ENCODE peak calls at places on chromosomes 3 and 15, in five cellular contexts. One of them, this sample, is unnamed.
A peak's percentile ranks its signal among the peaks of the same experiment; 100 is the strongest.

GRCh38 chr3:75985432-75985831 is 200.1 kb upstream of the ZNF717 start:
- DNase-seq in neural crest cell: no peak
- DNase-seq in tibial artery: no peak
- DNase-seq in thoracic aorta: no peak
- DNase-seq in fibroblast of lung: peak; percentile 25
- DNase-seq in this sample: no peak

GRCh38 chr3:133135303-133135702 is 97.1 kb downstream of the TMEM108 start:
- DNase-seq in fibroblast of lung: no peak
- DNase-seq in neural crest cell: no peak
- DNase-seq in thoracic aorta: no peak
- DNase-seq in tibial artery: no peak
- DNase-seq in this sample: no peak

GRCh38 chr15:80856809-80857377 is 77.7 kb downstream of the CEMIP start:
- DNase-seq in thoracic aorta: no peak
- DNase-seq in tibial artery: no peak
- DNase-seq in fibroblast of lung: no peak
- DNase-seq in neural crest cell: no peak
- DNase-seq in this sample: peak; percentile 84

GRCh38 chr3:187811580-187812250 is 66.4 kb upstream of the BCL6 start:
- DNase-seq in thoracic aorta: no peak
- DNase-seq in tibial artery: no peak
- DNase-seq in fibroblast of lung: peak; percentile 70
- DNase-seq in neural crest cell: no peak
- DNase-seq in this sample: no peak

GRCh38 chr3:129315386-129315991 is 36.8 kb downstream of the HMCES start:
- DNase-seq in tibial artery: peak; percentile 60
- DNase-seq in fibroblast of lung: peak; percentile 23
- DNase-seq in neural crest cell: no peak
- DNase-seq in thoracic aorta: no peak
- DNase-seq in this sample: peak; percentile 11

GRCh38 chr3:150412599-150413069 is 4.5 kb downstream of the TSC22D2 start:
- DNase-seq in fibroblast of lung: peak; percentile 92
- DNase-seq in neural crest cell: no peak
- DNase-seq in tibial artery: no peak
- DNase-seq in thoracic aorta: no peak
- DNase-seq in this sample: no peak

GRCh38 chr15:84766461-84767005 is 18.1 kb downstream of the ZNF592 start:
- DNase-seq in neural crest cell: no peak
- DNase-seq in fibroblast of lung: no peak
- DNase-seq in tibial artery: no peak
- DNase-seq in thoracic aorta: no peak
- DNase-seq in this sample: no peak

GRCh38 chr3:16332904-16333426 is 68.0 kb downstream of the OXNAD1 start:
- DNase-seq in thoracic aorta: no peak
- DNase-seq in neural crest cell: no peak
- DNase-seq in tibial artery: no peak
- DNase-seq in fibroblast of lung: no peak
- DNase-seq in this sample: no peak

GRCh38 chr3:39592729-39593128 is 125.2 kb downstream of the MOBP start:
- DNase-seq in fibroblast of lung: no peak
- DNase-seq in tibial artery: no peak
- DNase-seq in neural crest cell: no peak
- DNase-seq in thoracic aorta: no peak
- DNase-seq in this sample: no peak

GRCh38 chr3:377158-377561 is 180.6 kb downstream of the CHL1 start:
- DNase-seq in tibial artery: no peak
- DNase-seq in thoracic aorta: no peak
- DNase-seq in fibroblast of lung: peak; percentile 74
- DNase-seq in neural crest cell: no peak
- DNase-seq in this sample: peak; percentile 36

GRCh38 chr15:95432878-95433405 is 897.6 kb upstream of the NR2F2 start:
- DNase-seq in neural crest cell: no peak
- DNase-seq in thoracic aorta: no peak
- DNase-seq in tibial artery: no peak
- DNase-seq in fibroblast of lung: no peak
- DNase-seq in this sample: no peak

GRCh38 chr3:129087138-129087702 is 26.6 kb downstream of the GP9 start:
- DNase-seq in neural crest cell: no peak
- DNase-seq in fibroblast of lung: peak; percentile 30
- DNase-seq in thoracic aorta: peak; percentile 25
- DNase-seq in tibial artery: peak; percentile 45
- DNase-seq in this sample: no peak

GRCh38 chr3:114083112-114083511 is 26.6 kb downstream of the QTRT2 start:
- DNase-seq in neural crest cell: no peak
- DNase-seq in thoracic aorta: no peak
- DNase-seq in tibial artery: no peak
- DNase-seq in fibroblast of lung: no peak
- DNase-seq in this sample: no peak

GRCh38 chr15:68151277-68151676 is 53.9 kb downstream of the CALML4 start:
- DNase-seq in neural crest cell: no peak
- DNase-seq in thoracic aorta: no peak
- DNase-seq in tibial artery: no peak
- DNase-seq in fibroblast of lung: peak; percentile 18
- DNase-seq in this sample: no peak

GRCh38 chr15:74381481-74381880 is 14.0 kb upstream of the CYP11A1 start:
- DNase-seq in thoracic aorta: no peak
- DNase-seq in fibroblast of lung: no peak
- DNase-seq in neural crest cell: no peak
- DNase-seq in tibial artery: no peak
- DNase-seq in this sample: no peak

GRCh38 chr3:72549819-72550581 is 298.2 kb downstream of the SHQ1 start:
- DNase-seq in tibial artery: no peak
- DNase-seq in fibroblast of lung: no peak
- DNase-seq in neural crest cell: no peak
- DNase-seq in thoracic aorta: no peak
- DNase-seq in this sample: peak; percentile 11

GRCh38 chr3:129584631-129585030 is 21.8 kb downstream of the PLXND1 start:
- DNase-seq in fibroblast of lung: no peak
- DNase-seq in neural crest cell: no peak
- DNase-seq in thoracic aorta: no peak
- DNase-seq in tibial artery: no peak
- DNase-seq in this sample: no peak

GRCh38 chr3:29746163-29746562 is 465.3 kb downstream of the RBMS3 start:
- DNase-seq in fibroblast of lung: no peak
- DNase-seq in thoracic aorta: no peak
- DNase-seq in neural crest cell: no peak
- DNase-seq in tibial artery: no peak
- DNase-seq in this sample: no peak

GRCh38 chr3:125418306-125418705 is 43.2 kb upstream of the ZNF148 start:
- DNase-seq in tibial artery: no peak
- DNase-seq in fibroblast of lung: no peak
- DNase-seq in thoracic aorta: no peak
- DNase-seq in neural crest cell: no peak
- DNase-seq in this sample: no peak

GRCh38 chr3:103787164-103787871 is 1352.5 kb downstream of the ZPLD1 start:
- DNase-seq in thoracic aorta: no peak
- DNase-seq in tibial artery: no peak
- DNase-seq in neural crest cell: no peak
- DNase-seq in fibroblast of lung: no peak
- DNase-seq in this sample: no peak

GRCh38 chr3:10778492-10779292 is 37.3 kb upstream of the SLC6A11 start:
- DNase-seq in tibial artery: no peak
- DNase-seq in neural crest cell: no peak
- DNase-seq in fibroblast of lung: no peak
- DNase-seq in thoracic aorta: no peak
- DNase-seq in this sample: no peak

GRCh38 chr3:3200632-3201212 is 21.2 kb upstream of the CRBN start:
- DNase-seq in thoracic aorta: no peak
- DNase-seq in fibroblast of lung: peak; percentile 72
- DNase-seq in tibial artery: peak; percentile 43
- DNase-seq in neural crest cell: peak; percentile 48
- DNase-seq in this sample: peak; percentile 54

GRCh38 chr3:126005951-126006350 is 37.0 kb downstream of the ROPN1B start:
- DNase-seq in thoracic aorta: no peak
- DNase-seq in tibial artery: no peak
- DNase-seq in neural crest cell: no peak
- DNase-seq in fibroblast of lung: no peak
- DNase-seq in this sample: no peak

GRCh38 chr3:146640955-146641867 is 36.1 kb upstream of the PLSCR5 start:
- DNase-seq in tibial artery: no peak
- DNase-seq in neural crest cell: no peak
- DNase-seq in fibroblast of lung: peak; percentile 66
- DNase-seq in thoracic aorta: no peak
- DNase-seq in this sample: peak; percentile 26

GRCh38 chr3:9916346-9916733 is 558 bp upstream of the IL17RC start:
- DNase-seq in thoracic aorta: no peak
- DNase-seq in fibroblast of lung: peak; percentile 43
- DNase-seq in neural crest cell: no peak
- DNase-seq in tibial artery: no peak
- DNase-seq in this sample: no peak

GRCh38 chr3:174907628-174908407 is 48.7 kb downstream of the NAALADL2 start:
- DNase-seq in tibial artery: no peak
- DNase-seq in thoracic aorta: no peak
- DNase-seq in neural crest cell: no peak
- DNase-seq in fibroblast of lung: no peak
- DNase-seq in this sample: no peak